ENCODE peak calls at places on chromosomes 12 and 14, in seven cellular contexts. T, Y, Q, B, K, O and F are unnamed samples.
A peak's percentile ranks its signal among the peaks of the same experiment; 100 is the strongest.

GRCh38 chr14:30267141-30267540 is 291.8 kb upstream of the G2E3 start:
- DNase-seq in T (peak; percentile 32), Y (no peak), Q (no peak), B (no peak), K (no peak), O (peak; percentile 45), F (no peak)

GRCh38 chr12:67410667-67411067 is 141.5 kb downstream of the CAND1 start:
- DNase-seq in T (no peak), Y (no peak), Q (no peak), B (no peak), K (no peak), O (no peak), F (no peak)

GRCh38 chr12:124568431-124569374 is 1.3 kb upstream of the NCOR2 start:
- DNase-seq in T (peak; percentile 96), Y (peak; percentile 86), Q (peak; percentile 92), B (peak; percentile 90), K (peak; percentile 38), O (peak; percentile 98), F (peak; percentile 86)

GRCh38 chr14:100534528-100535286 is 52.5 kb downstream of the BEGAIN start:
- DNase-seq in T (no peak), Y (peak; percentile 10), Q (peak; percentile 61), B (peak; percentile 43), K (peak; percentile 1), O (no peak), F (peak; percentile 5)

GRCh38 chr12:14138495-14138894 is 157.1 kb upstream of the GRIN2B start:
- DNase-seq in T (no peak), Y (no peak), Q (peak; percentile 86), B (peak; percentile 27), K (no peak), O (no peak), F (peak; percentile 34)

GRCh38 chr12:31245822-31246469 is 80.0 kb downstream of the SINHCAF start:
- DNase-seq in T (peak; percentile 5), Y (no peak), Q (peak; percentile 86), B (no peak), K (no peak), O (no peak), F (no peak)

GRCh38 chr14:51620036-51620435 is 31.7 kb upstream of the FRMD6 start:
- DNase-seq in T (no peak), Y (no peak), Q (no peak), B (no peak), K (no peak), O (no peak), F (no peak)

GRCh38 chr12:87140257-87140656 is 884.1 kb upstream of the MGAT4C start:
- DNase-seq in T (peak; percentile 59), Y (no peak), Q (no peak), B (no peak), K (no peak), O (peak; percentile 24), F (no peak)

GRCh38 chr12:109583733-109584132 is 10.1 kb downstream of the MVK start:
- DNase-seq in T (no peak), Y (no peak), Q (no peak), B (no peak), K (no peak), O (no peak), F (no peak)

GRCh38 chr12:52801773-52802172 is 5.9 kb upstream of the KRT3 start:
- DNase-seq in T (no peak), Y (no peak), Q (no peak), B (no peak), K (no peak), O (no peak), F (no peak)

GRCh38 chr12:1630081-1630826 is 1.2 kb downstream of the WNT5B start:
- DNase-seq in T (peak; percentile 29), Y (peak; percentile 55), Q (peak; percentile 88), B (peak; percentile 76), K (no peak), O (peak; percentile 25), F (no peak)

GRCh38 chr12:95551913-95552516 is 739 bp upstream of the USP44 start:
- DNase-seq in T (no peak), Y (no peak), Q (no peak), B (no peak), K (no peak), O (no peak), F (no peak)
- TF ChIP-seq CTCF in T (no peak), Y (no peak), Q (no peak), B (no peak), K (no peak), O (no peak), F (no peak)

DNA sequence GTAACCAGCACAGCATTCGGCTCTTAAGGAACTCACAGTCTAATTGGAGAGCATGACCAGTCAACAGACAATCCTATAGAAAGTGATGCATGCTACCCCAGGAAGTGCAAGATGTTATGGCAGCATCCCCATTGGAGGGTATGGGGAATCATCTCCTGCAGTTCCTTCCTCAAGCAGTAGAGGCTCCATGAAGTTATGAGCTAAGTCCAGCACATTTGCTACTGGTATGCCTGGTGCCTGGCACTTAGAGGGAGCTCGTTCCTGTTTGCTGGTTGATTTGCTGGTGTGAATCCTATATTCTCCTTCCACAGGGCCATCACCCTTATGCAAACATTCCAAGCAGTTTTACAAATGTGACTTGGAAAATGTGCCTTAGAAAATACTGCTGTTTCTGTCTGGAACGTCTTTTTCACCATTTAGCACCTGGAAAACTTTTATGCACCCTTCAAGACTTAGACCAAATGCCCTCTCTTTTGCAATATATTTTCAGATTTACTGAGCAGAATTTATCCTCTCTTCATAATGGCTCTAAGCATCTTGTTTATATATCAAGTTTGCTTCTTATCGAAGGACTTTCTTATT is 136.1 kb upstream of the WSCD2 start:
- DNase-seq in T (peak; percentile 1), Y (no peak), Q (peak; percentile 90), B (peak; percentile 52), K (no peak), O (peak; percentile 2), F (peak; percentile 58)
- TF ChIP-seq CTCF in T (peak; percentile 13), Y (peak; percentile 20), Q (peak; percentile 85), B (peak; percentile 80), K (no peak), O (peak; percentile 41), F (peak; percentile 85)

DNA sequence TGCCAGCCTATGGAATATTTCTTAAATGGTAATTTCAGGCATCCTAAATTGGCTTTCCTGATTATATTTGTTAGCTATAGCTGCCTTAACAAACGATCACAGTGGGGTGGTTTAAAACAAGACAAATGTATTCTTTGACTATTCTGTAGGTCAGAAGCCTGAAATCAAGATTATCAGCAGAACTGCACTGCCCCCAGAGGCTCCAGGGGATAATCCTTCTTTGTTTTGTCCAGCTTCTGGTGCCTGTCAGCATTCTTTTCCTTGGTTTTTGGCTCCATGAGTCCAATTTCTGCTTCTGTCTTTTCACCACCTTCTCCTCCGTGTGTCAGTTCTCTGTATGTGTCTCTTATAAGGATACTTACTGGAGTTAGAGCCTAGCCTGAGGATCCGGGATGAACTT is 1282.2 kb upstream of the USP15 start:
- DNase-seq in T (no peak), Y (no peak), Q (peak; percentile 72), B (no peak), K (no peak), O (no peak), F (peak; percentile 28)
- TF ChIP-seq CTCF in T (peak; percentile 19), Y (no peak), Q (peak; percentile 73), B (no peak), K (no peak), O (no peak), F (peak; percentile 54)

GRCh38 chr12:102653406-102653805 is 173.0 kb upstream of the IGF1 start:
- DNase-seq in T (no peak), Y (no peak), Q (no peak), B (no peak), K (no peak), O (no peak), F (no peak)

DNA sequence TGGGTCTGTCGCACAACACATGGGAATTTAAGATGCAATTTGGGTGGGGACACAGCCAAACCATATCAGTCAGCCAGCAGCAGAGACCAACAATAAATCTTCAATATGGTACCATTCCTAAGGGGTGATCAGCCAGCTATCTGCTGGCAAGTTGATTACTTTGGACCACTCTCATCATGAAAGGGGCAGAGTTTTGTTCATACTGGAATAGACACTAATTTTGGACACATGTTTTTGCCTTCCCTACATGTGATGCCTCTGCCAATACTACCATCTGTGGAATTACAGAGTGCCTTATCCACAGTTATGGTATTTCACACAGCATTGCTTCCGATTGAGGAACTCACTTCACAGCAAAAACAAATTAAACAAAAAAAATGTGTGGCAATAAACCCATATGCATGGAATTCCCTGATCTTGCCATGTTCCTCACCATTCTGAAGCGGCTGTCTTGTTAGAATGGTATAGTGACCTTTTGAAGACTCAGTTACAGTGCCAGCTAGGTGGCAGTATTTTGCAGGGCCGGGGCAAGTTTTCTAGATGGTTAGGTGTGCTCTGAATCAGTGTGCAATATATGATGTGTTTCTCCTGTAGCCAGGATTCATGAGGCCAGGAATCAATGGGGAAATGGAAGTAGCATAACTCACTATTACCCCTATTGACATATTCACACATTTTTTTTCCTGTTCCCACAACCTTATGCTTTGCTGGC is 179.0 kb upstream of the IGF1 start:
- DNase-seq in T (no peak), Y (no peak), Q (peak; percentile 57), B (no peak), K (no peak), O (no peak), F (peak; percentile 9)
- TF ChIP-seq CTCF in T (no peak), Y (no peak), Q (peak; percentile 62), B (peak; percentile 48), K (no peak), O (no peak), F (peak; percentile 34)

DNA sequence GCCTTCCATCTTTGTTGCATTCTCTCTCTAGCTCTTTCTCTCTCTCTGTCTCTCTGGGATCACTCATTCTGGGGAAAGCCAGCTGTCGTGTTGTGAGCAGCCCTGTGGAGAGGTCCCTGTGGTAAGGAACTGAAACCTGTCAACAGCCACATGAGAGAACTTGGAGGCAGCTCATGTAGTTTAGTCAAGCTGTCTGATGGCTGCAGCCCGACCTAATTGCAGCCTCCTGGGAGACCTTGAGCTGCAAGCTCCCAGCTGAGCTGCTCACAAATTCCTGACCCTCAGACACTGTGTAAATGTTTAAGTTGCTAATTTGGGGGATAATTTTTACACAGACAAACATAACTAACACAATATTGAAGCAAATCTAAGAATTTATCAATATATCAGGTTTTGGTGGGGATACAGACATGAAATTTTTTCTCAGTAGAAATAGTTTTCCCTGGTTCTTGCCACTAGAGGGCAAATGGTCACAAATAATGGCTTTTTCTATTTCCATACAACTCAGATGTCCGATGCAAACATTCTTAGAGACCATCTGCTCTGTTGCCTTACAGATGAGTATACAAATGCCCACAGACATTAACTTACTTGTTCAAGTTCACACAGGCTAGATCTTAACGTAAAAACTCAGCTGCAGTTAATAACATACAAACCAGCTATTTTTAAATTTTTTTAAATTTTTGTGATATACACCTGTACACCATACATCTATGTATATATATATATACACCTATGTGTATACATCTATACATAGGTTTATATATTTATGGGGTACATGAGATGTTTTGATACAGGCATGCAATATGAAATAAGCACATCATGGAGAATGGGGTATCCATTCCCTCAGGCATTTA is 15.5 kb upstream of the KRR1 start:
- DNase-seq in T (peak; percentile 88), Y (no peak), Q (peak; percentile 81), B (peak; percentile 23), K (no peak), O (peak; percentile 80), F (peak; percentile 29)
- TF ChIP-seq CTCF in T (peak; percentile 60), Y (peak; percentile 55), Q (peak; percentile 91), B (peak; percentile 79), K (peak; percentile 25), O (peak; percentile 59), F (peak; percentile 34)